ENCODE peak calls at places on chromosomes 16 and 17, in five cellular contexts. G is effector memory CD4-positive, alpha-beta T cell; W is neuronal stem cell; R is transverse colon; X is heart right ventricle. O is an unnamed sample.
A peak's percentile ranks its signal among the peaks of the same experiment; 100 is the strongest.

GRCh38 chr16:81137012-81137335 is 40.8 kb upstream of the GCSH start:
- DNase-seq in G (no peak), R (no peak), X (no peak), W (no peak), O (no peak)

GRCh38 chr17:46136820-46137219 is 56.4 kb downstream of the KANSL1 start:
- DNase-seq in R (no peak), G (no peak), W (no peak), X (no peak), O (no peak)

GRCh38 chr16:67801889-67802288 is 4.5 kb downstream of the RANBP10 start:
- DNase-seq in W (no peak), R (no peak), G (no peak), X (no peak), O (no peak)

GRCh38 chr16:53282975-53283946 is 151.0 kb upstream of the RBL2 start:
- DNase-seq in X (no peak), W (peak; percentile 2), R (no peak), G (no peak), O (no peak)

GRCh38 chr17:64491995-64492394 is 4.9 kb downstream of the POLG2 start:
- DNase-seq in W (no peak), R (no peak), X (no peak), G (no peak), O (no peak)

GRCh38 chr17:44555056-44555455 is 2.2 kb upstream of the FZD2 start:
- DNase-seq in G (no peak), R (no peak), X (no peak), W (no peak), O (no peak)

GRCh38 chr17:5035356-5035755 is at the start of gene SLC52A1:
- DNase-seq in W (no peak), G (no peak), X (no peak), R (peak; percentile 48), O (no peak)

GRCh38 chr16:87328846-87329245 is 11.7 kb upstream of the C16orf95 start:
- DNase-seq in X (no peak), W (no peak), G (no peak), R (peak; percentile 49), O (no peak)

GRCh38 chr17:10058924-10059683 is 139.3 kb downstream of the GAS7 start:
- DNase-seq in G (no peak), X (no peak), W (no peak), R (no peak), O (no peak)

GRCh38 chr17:64780096-64781012 is 118.2 kb upstream of the SMURF2 start:
- DNase-seq in G (peak; percentile 78), X (peak; percentile 44), W (no peak), R (peak; percentile 91), O (peak; percentile 85)

GRCh38 chr17:58329035-58329807 is 626 bp upstream of the TSPOAP1 start:
- DNase-seq in G (peak; percentile 57), W (no peak), X (no peak), R (peak; percentile 53), O (peak; percentile 51)

GRCh38 chr17:80049986-80050385 is 13.5 kb downstream of the CCDC40 start:
- DNase-seq in G (no peak), X (no peak), W (no peak), R (no peak), O (no peak)

GRCh38 chr16:3785413-3785812 is 68.1 kb upstream of the TRAP1 start:
- DNase-seq in X (no peak), R (no peak), G (no peak), W (no peak), O (no peak)
- H3K9me3 ChIP-seq in X (no peaks in the 10 kb centered on the region), R (no peaks in the 10 kb centered on the region), G (no peaks in the 10 kb centered on the region), W (no peaks in the 10 kb centered on the region), O (no peaks in the 10 kb centered on the region)

DNA sequence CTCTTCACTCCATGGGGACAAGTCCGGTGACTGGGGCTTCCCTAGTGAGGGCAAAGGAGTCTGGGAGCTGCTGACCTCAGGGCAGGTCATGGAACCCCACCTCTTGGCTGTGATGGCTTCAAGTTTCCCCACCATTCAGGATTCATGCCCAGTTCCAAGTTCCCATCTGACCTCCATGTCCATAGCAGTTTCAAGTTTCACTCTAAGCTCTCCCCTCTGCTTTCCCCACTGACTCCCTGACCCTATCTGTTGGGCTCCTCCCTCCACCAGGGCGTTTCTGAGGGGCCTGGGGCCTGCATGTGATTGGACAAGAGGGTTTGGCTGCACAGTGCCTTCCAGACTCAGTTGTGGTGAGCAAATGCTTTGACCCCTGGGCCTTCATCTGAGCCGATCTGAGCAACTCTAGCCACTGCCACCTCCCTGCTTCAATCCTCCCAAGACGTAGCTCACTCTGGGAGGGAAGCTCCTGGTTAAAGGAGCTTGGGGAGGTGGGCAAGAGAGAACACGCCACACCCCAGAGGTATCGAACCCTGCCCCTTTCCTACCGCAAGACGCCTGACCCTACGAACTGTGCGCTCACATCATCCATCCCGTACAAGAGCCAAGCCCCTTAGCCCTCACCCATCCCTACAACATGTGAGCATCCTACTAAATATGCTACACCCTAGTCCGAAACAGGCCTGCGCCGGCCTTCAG is 8.3 kb downstream of the ZNF629 start:
- DNase-seq in G (no peak), W (peak; percentile 20), X (no peak), R (no peak), O (no peak)
- H3K4me1 ChIP-seq in G (peaks cover 10% of the 10 kb centered on the region), W (peaks cover 18% of the 10 kb centered on the region), X (peaks cover 14% of the 10 kb centered on the region), R (no peaks in the 10 kb centered on the region), O (peaks cover 4% of the 10 kb centered on the region)

GRCh38 chr16:35748621-35749252 is 2289.3 kb downstream of the TP53TG3F start:
- DNase-seq in X (no peak), W (no peak), G (no peak), R (no peak), O (no peak)

GRCh38 chr16:35749253-35750141 is 2290.1 kb downstream of the TP53TG3F start:
- DNase-seq in G (no peak), X (no peak), R (no peak), W (no peak), O (no peak)

GRCh38 chr16:35750701-35751104 is 2291.3 kb downstream of the TP53TG3F start:
- DNase-seq in W (no peak), X (no peak), R (no peak), G (no peak), O (no peak)

GRCh38 chr16:35751191-35751941 is 2292.0 kb downstream of the TP53TG3F start:
- DNase-seq in W (no peak), R (no peak), G (no peak), X (no peak), O (no peak)

DNA sequence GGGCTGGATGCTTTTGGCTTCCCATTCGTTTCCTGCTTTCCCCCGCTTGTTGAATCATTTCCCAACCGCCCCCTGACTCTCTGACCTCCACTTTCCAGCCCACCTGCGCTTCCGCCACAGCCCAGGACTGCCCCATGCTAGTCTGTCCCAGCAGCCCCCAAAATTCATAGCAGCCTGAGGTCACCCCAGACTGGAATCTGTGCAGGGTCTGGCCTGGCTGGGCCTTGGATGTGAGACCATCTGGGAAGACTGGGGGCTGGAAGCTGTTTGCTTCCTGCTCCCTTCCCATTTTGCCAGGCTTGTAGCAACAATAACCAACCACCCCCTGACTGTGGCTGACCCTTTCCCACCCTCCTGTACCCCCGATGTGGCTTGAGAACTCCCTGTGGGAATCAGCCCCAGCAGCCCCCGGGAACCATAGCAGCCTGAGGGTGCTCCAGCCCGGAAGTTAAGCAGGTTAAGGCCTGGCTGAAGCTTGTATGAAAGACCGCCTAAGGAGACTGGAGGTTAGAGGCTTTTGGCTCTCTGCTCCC is 2290.8 kb downstream of the TP53TG3F start:
- DNase-seq in W (no peak), X (no peak), R (no peak), G (no peak), O (no peak)
- H3K9me3 ChIP-seq in W (no peaks in the 10 kb centered on the region), X (no peaks in the 10 kb centered on the region), R (peaks cover 9% of the 10 kb centered on the region), G (peaks cover 19% of the 10 kb centered on the region), O (no peaks in the 10 kb centered on the region)

GRCh38 chr16:4513881-4514280 is 24.7 kb downstream of the CDIP1 start:
- DNase-seq in R (no peak), X (no peak), G (no peak), W (no peak), O (no peak)

GRCh38 chr16:4514606-4515005 is 24.0 kb downstream of the CDIP1 start:
- DNase-seq in G (no peak), W (no peak), R (no peak), X (no peak), O (no peak)

GRCh38 chr16:4511441-4512082 is 27.0 kb downstream of the CDIP1 start:
- DNase-seq in R (peak; percentile 56), X (peak; percentile 54), W (peak; percentile 50), G (no peak), O (peak; percentile 60)

GRCh38 chr16:4512473-4512872 is 26.1 kb downstream of the CDIP1 start:
- DNase-seq in G (no peak), W (no peak), X (no peak), R (no peak), O (no peak)

GRCh38 chr16:4513086-4513860 is 25.3 kb downstream of the CDIP1 start:
- DNase-seq in G (no peak), W (no peak), R (no peak), X (no peak), O (no peak)
- H3K4me1 ChIP-seq in G (peaks cover 24% of the 10 kb centered on the region), W (no peaks in the 10 kb centered on the region), R (peaks cover 26% of the 10 kb centered on the region), X (peaks cover 45% of the 10 kb centered on the region), O (peaks cover 44% of the 10 kb centered on the region)

GRCh38 chr17:15398291-15398690 is 56.9 kb upstream of the TEKT3 start:
- DNase-seq in G (no peak), X (no peak), W (no peak), R (no peak), O (peak; percentile 66)
- H3K9me3 ChIP-seq in G (no peaks in the 10 kb centered on the region), X (no peaks in the 10 kb centered on the region), W (no peaks in the 10 kb centered on the region), R (no peaks in the 10 kb centered on the region), O (no peaks in the 10 kb centered on the region)

DNA sequence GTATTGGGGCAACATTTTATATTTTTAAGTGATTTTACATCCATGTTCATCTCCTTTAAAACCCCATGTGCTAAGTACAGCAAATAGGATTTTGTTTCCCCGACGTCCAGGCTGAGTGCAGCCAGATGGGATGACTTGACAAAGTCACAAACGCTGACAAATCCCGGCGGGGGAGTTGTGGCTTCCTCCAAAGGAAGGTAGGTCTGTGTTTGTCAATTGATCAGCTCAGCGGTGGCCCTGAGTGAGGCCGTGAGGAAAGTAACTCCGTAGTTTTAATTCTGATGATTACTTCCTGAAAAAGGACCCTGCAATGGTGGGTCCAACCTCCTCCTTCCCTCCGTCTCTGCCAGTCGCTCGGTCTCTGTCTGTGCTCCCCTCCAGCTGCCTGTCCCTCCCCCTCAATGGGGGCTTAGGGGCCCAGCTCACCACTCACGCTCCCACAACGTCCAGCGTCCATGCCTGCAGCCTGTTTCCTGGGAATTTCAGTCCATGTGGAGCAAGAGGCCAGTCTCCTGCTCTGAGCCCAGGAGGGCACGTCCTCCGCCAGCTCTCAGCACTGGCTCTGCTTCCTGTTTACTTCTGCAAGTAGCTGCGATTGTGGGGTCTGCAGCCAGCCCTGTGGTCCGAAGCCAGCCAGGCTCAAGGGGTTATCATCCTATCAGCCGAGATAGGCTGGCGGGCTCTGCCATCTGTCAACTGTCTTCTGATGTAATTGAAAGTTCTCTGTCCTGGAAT is 209.4 kb upstream of the FOXF1 start:
- DNase-seq in R (no peak), G (no peak), X (no peak), W (no peak), O (no peak)
- H3K4me1 ChIP-seq in R (peaks cover 19% of the 10 kb centered on the region), G (no peaks in the 10 kb centered on the region), X (no peaks in the 10 kb centered on the region), W (no peaks in the 10 kb centered on the region), O (no peaks in the 10 kb centered on the region)

O was measured in adrenal gland.